ENCODE peak calls at places on chromosomes 4 and X, in eight cellular contexts. One of them, this sample, is unnamed.

GRCh38 chrX:46573331-46573895 is at the start of gene CHST7:
- DNase-seq in uterus: peak; percentile 50
- DNase-seq in IMR-90: peak; percentile 52
- DNase-seq in neural progenitor cell: peak; percentile 88
- DNase-seq in breast epithelium: peak; percentile 36
- DNase-seq in CD4-positive, alpha-beta T cell: peak; percentile 42
- DNase-seq in heart left ventricle: peak; percentile 87
- DNase-seq in Karpas-422: peak; percentile 80
- DNase-seq in this sample: peak; percentile 83

GRCh38 chr4:7652006-7652405 is 217.3 kb upstream of the PSAPL1 start:
- DNase-seq in Karpas-422: no peak
- DNase-seq in neural progenitor cell: no peak
- DNase-seq in breast epithelium: no peak
- DNase-seq in CD4-positive, alpha-beta T cell: no peak
- DNase-seq in uterus: no peak
- DNase-seq in IMR-90: no peak
- DNase-seq in heart left ventricle: no peak
- DNase-seq in this sample: peak; percentile 43

GRCh38 chr4:1566838-1567518 is 117.1 kb downstream of the FAM53A start:
- DNase-seq in uterus: no peak
- DNase-seq in CD4-positive, alpha-beta T cell: no peak
- DNase-seq in Karpas-422: no peak
- DNase-seq in heart left ventricle: no peak
- DNase-seq in breast epithelium: no peak
- DNase-seq in neural progenitor cell: no peak
- DNase-seq in IMR-90: no peak
- DNase-seq in this sample: peak; percentile 8

GRCh38 chrX:73289039-73289438 is 74.4 kb upstream of the NAP1L2 start:
- DNase-seq in heart left ventricle: no peak
- DNase-seq in breast epithelium: no peak
- DNase-seq in neural progenitor cell: peak; percentile 7
- DNase-seq in Karpas-422: peak; percentile 67
- DNase-seq in uterus: no peak
- DNase-seq in CD4-positive, alpha-beta T cell: no peak
- DNase-seq in IMR-90: no peak
- DNase-seq in this sample: no peak

GRCh38 chr4:76706581-76706980 is 191.4 kb downstream of the SOWAHB start:
- DNase-seq in neural progenitor cell: no peak
- DNase-seq in breast epithelium: no peak
- DNase-seq in CD4-positive, alpha-beta T cell: no peak
- DNase-seq in heart left ventricle: no peak
- DNase-seq in IMR-90: no peak
- DNase-seq in uterus: no peak
- DNase-seq in Karpas-422: no peak
- DNase-seq in this sample: no peak

GRCh38 chr4:109998867-109999303 is 86.2 kb downstream of the EGF start:
- DNase-seq in uterus: no peak
- DNase-seq in CD4-positive, alpha-beta T cell: no peak
- DNase-seq in breast epithelium: no peak
- DNase-seq in IMR-90: peak; percentile 61
- DNase-seq in heart left ventricle: no peak
- DNase-seq in neural progenitor cell: peak; percentile 77
- DNase-seq in Karpas-422: peak; percentile 89
- DNase-seq in this sample: no peak

GRCh38 chr4:173281420-173282333 is 52.5 kb downstream of the HMGB2 start:
- DNase-seq in neural progenitor cell: no peak
- DNase-seq in Karpas-422: no peak
- DNase-seq in breast epithelium: no peak
- DNase-seq in heart left ventricle: no peak
- DNase-seq in uterus: no peak
- DNase-seq in IMR-90: no peak
- DNase-seq in CD4-positive, alpha-beta T cell: no peak
- DNase-seq in this sample: no peak

GRCh38 chrX:154040307-154040756 is 20.6 kb upstream of the IRAK1 start:
- DNase-seq in uterus: no peak
- DNase-seq in Karpas-422: no peak
- DNase-seq in IMR-90: peak; percentile 87
- DNase-seq in breast epithelium: no peak
- DNase-seq in neural progenitor cell: no peak
- DNase-seq in CD4-positive, alpha-beta T cell: no peak
- DNase-seq in heart left ventricle: no peak
- DNase-seq in this sample: no peak

GRCh38 chrX:65643046-65643785 is 24.2 kb upstream of the MSN start:
- DNase-seq in Karpas-422: no peak
- DNase-seq in breast epithelium: peak; percentile 23
- DNase-seq in uterus: peak; percentile 22
- DNase-seq in CD4-positive, alpha-beta T cell: no peak
- DNase-seq in IMR-90: peak; percentile 10
- DNase-seq in heart left ventricle: no peak
- DNase-seq in neural progenitor cell: no peak
- DNase-seq in this sample: no peak

GRCh38 chrX:19174401-19175025 is 52.2 kb upstream of the ADGRG2 start:
- DNase-seq in Karpas-422: no peak
- DNase-seq in uterus: no peak
- DNase-seq in heart left ventricle: no peak
- DNase-seq in CD4-positive, alpha-beta T cell: no peak
- DNase-seq in neural progenitor cell: no peak
- DNase-seq in IMR-90: peak; percentile 48
- DNase-seq in breast epithelium: no peak
- DNase-seq in this sample: peak; percentile 18

GRCh38 chr4:38013461-38014366 is 53.5 kb downstream of the PTTG2 start:
- DNase-seq in heart left ventricle: peak; percentile 77
- DNase-seq in Karpas-422: no peak
- DNase-seq in neural progenitor cell: no peak
- DNase-seq in CD4-positive, alpha-beta T cell: no peak
- DNase-seq in IMR-90: peak; percentile 55
- DNase-seq in breast epithelium: no peak
- DNase-seq in uterus: no peak
- DNase-seq in this sample: peak; percentile 63

GRCh38 chrX:120668357-120668756 is 38.5 kb upstream of the C1GALT1C1 start:
- DNase-seq in IMR-90: no peak
- DNase-seq in heart left ventricle: no peak
- DNase-seq in neural progenitor cell: no peak
- DNase-seq in uterus: no peak
- DNase-seq in CD4-positive, alpha-beta T cell: no peak
- DNase-seq in breast epithelium: no peak
- DNase-seq in Karpas-422: no peak
- DNase-seq in this sample: no peak

GRCh38 chrX:108216405-108216804 is 124.8 kb downstream of the ATG4A start:
- DNase-seq in Karpas-422: no peak
- DNase-seq in uterus: no peak
- DNase-seq in CD4-positive, alpha-beta T cell: no peak
- DNase-seq in neural progenitor cell: no peak
- DNase-seq in IMR-90: no peak
- DNase-seq in heart left ventricle: no peak
- DNase-seq in breast epithelium: no peak
- DNase-seq in this sample: no peak

GRCh38 chrX:125291124-125291523 is 28.5 kb upstream of the TEX13C start:
- DNase-seq in breast epithelium: no peak
- DNase-seq in uterus: no peak
- DNase-seq in Karpas-422: no peak
- DNase-seq in CD4-positive, alpha-beta T cell: no peak
- DNase-seq in neural progenitor cell: no peak
- DNase-seq in heart left ventricle: no peak
- DNase-seq in IMR-90: no peak
- DNase-seq in this sample: no peak

GRCh38 chrX:68945603-68946228 is 116.9 kb downstream of the EFNB1 start:
- DNase-seq in uterus: no peak
- DNase-seq in heart left ventricle: no peak
- DNase-seq in breast epithelium: no peak
- DNase-seq in IMR-90: peak; percentile 70
- DNase-seq in CD4-positive, alpha-beta T cell: no peak
- DNase-seq in neural progenitor cell: no peak
- DNase-seq in Karpas-422: peak; percentile 59
- DNase-seq in this sample: no peak

GRCh38 chrX:68944211-68944610 is 115.4 kb downstream of the EFNB1 start:
- DNase-seq in breast epithelium: no peak
- DNase-seq in IMR-90: no peak
- DNase-seq in uterus: no peak
- DNase-seq in Karpas-422: no peak
- DNase-seq in CD4-positive, alpha-beta T cell: no peak
- DNase-seq in heart left ventricle: no peak
- DNase-seq in neural progenitor cell: no peak
- DNase-seq in this sample: no peak

GRCh38 chrX:68945081-68945602 is 116.3 kb downstream of the EFNB1 start:
- DNase-seq in heart left ventricle: no peak
- DNase-seq in breast epithelium: no peak
- DNase-seq in Karpas-422: no peak
- DNase-seq in IMR-90: no peak
- DNase-seq in uterus: no peak
- DNase-seq in CD4-positive, alpha-beta T cell: no peak
- DNase-seq in neural progenitor cell: no peak
- DNase-seq in this sample: no peak

GRCh38 chrX:68942797-68943196 is 114.0 kb downstream of the EFNB1 start:
- DNase-seq in uterus: no peak
- DNase-seq in breast epithelium: no peak
- DNase-seq in Karpas-422: no peak
- DNase-seq in IMR-90: no peak
- DNase-seq in neural progenitor cell: no peak
- DNase-seq in heart left ventricle: no peak
- DNase-seq in CD4-positive, alpha-beta T cell: no peak
- DNase-seq in this sample: no peak

GRCh38 chrX:68947882-68948605 is 119.2 kb downstream of the EFNB1 start:
- DNase-seq in neural progenitor cell: no peak
- DNase-seq in IMR-90: no peak
- DNase-seq in heart left ventricle: no peak
- DNase-seq in CD4-positive, alpha-beta T cell: no peak
- DNase-seq in uterus: no peak
- DNase-seq in breast epithelium: no peak
- DNase-seq in Karpas-422: no peak
- DNase-seq in this sample: no peak
- H3K27me3 ChIP-seq in neural progenitor cell: no peaks in the 10 kb centered on the region
- H3K27me3 ChIP-seq in IMR-90: peaks cover 11% of the 10 kb centered on the region
- H3K27me3 ChIP-seq in heart left ventricle: peaks cover 12% of the 10 kb centered on the region
- H3K27me3 ChIP-seq in CD4-positive, alpha-beta T cell: no peaks in the 10 kb centered on the region
- H3K27me3 ChIP-seq in uterus: no peaks in the 10 kb centered on the region
- H3K27me3 ChIP-seq in breast epithelium: peaks cover 56% of the 10 kb centered on the region
- H3K27me3 ChIP-seq in Karpas-422: no peaks in the 10 kb centered on the region
- H3K27me3 ChIP-seq in this sample: no peaks in the 10 kb centered on the region

GRCh38 chrX:152943826-152944225 is 46.0 kb downstream of the ZNF185 start:
- DNase-seq in neural progenitor cell: no peak
- DNase-seq in uterus: no peak
- DNase-seq in breast epithelium: no peak
- DNase-seq in Karpas-422: no peak
- DNase-seq in heart left ventricle: no peak
- DNase-seq in IMR-90: no peak
- DNase-seq in CD4-positive, alpha-beta T cell: no peak
- DNase-seq in this sample: no peak
- H3K27me3 ChIP-seq in neural progenitor cell: no peaks in the 10 kb centered on the region
- H3K27me3 ChIP-seq in uterus: no peaks in the 10 kb centered on the region
- H3K27me3 ChIP-seq in breast epithelium: peaks cover 30% of the 10 kb centered on the region
- H3K27me3 ChIP-seq in Karpas-422: no peaks in the 10 kb centered on the region
- H3K27me3 ChIP-seq in heart left ventricle: peaks cover 15% of the 10 kb centered on the region
- H3K27me3 ChIP-seq in IMR-90: no peaks in the 10 kb centered on the region
- H3K27me3 ChIP-seq in CD4-positive, alpha-beta T cell: no peaks in the 10 kb centered on the region
- H3K27me3 ChIP-seq in this sample: no peaks in the 10 kb centered on the region

DNA sequence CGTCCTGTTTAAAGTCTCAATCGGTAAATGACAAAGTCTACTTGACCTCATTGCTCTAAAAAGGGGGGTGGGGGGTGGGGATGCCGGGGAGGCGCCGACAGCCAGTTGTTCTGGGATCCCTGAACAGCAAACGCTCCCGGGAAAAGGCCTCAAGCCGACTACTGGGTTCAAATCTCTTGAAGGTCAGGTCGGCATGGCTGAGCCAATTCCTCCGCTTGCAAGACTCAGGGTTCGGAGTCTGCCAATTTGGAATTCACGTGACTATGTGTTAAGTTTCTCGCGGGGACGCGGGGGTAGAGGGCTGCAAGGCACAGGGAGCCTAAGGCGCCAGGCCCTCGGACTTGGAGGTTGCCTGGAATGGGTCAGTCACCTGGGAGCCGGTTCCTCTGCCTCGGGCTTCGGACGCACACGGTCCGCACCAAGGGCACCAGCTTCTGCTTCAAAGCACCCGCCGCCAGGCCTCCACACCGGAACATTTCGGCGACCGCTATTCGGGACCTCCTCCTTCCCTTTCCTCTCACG is 399 bp downstream of the AIFM1 start:
- DNase-seq in heart left ventricle: no peak
- DNase-seq in Karpas-422: no peak
- DNase-seq in CD4-positive, alpha-beta T cell: no peak
- DNase-seq in breast epithelium: no peak
- DNase-seq in IMR-90: no peak
- DNase-seq in neural progenitor cell: no peak
- DNase-seq in uterus: peak; percentile 47
- DNase-seq in this sample: no peak
- H3K27me3 ChIP-seq in heart left ventricle: no peaks in the 10 kb centered on the region
- H3K27me3 ChIP-seq in Karpas-422: no peaks in the 10 kb centered on the region
- H3K27me3 ChIP-seq in CD4-positive, alpha-beta T cell: no peaks in the 10 kb centered on the region
- H3K27me3 ChIP-seq in breast epithelium: peaks cover 7% of the 10 kb centered on the region
- H3K27me3 ChIP-seq in IMR-90: no peaks in the 10 kb centered on the region
- H3K27me3 ChIP-seq in neural progenitor cell: no peaks in the 10 kb centered on the region
- H3K27me3 ChIP-seq in uterus: no peaks in the 10 kb centered on the region
- H3K27me3 ChIP-seq in this sample: no peaks in the 10 kb centered on the region

GRCh38 chrX:11760958-11761357 is 2.9 kb downstream of the MSL3 start:
- DNase-seq in Karpas-422: no peak
- DNase-seq in CD4-positive, alpha-beta T cell: no peak
- DNase-seq in neural progenitor cell: no peak
- DNase-seq in breast epithelium: no peak
- DNase-seq in heart left ventricle: no peak
- DNase-seq in uterus: no peak
- DNase-seq in IMR-90: no peak
- DNase-seq in this sample: no peak

GRCh38 chrX:11768039-11768438 is 10.0 kb downstream of the MSL3 start:
- DNase-seq in Karpas-422: peak; percentile 90
- DNase-seq in CD4-positive, alpha-beta T cell: no peak
- DNase-seq in uterus: no peak
- DNase-seq in neural progenitor cell: no peak
- DNase-seq in heart left ventricle: no peak
- DNase-seq in breast epithelium: no peak
- DNase-seq in IMR-90: no peak
- DNase-seq in this sample: no peak

GRCh38 chrX:11766487-11766886 is 8.4 kb downstream of the MSL3 start:
- DNase-seq in CD4-positive, alpha-beta T cell: peak; percentile 33
- DNase-seq in breast epithelium: no peak
- DNase-seq in Karpas-422: no peak
- DNase-seq in IMR-90: no peak
- DNase-seq in heart left ventricle: no peak
- DNase-seq in neural progenitor cell: no peak
- DNase-seq in uterus: no peak
- DNase-seq in this sample: no peak

GRCh38 chrX:11765449-11765848 is 7.4 kb downstream of the MSL3 start:
- DNase-seq in CD4-positive, alpha-beta T cell: no peak
- DNase-seq in neural progenitor cell: no peak
- DNase-seq in Karpas-422: no peak
- DNase-seq in breast epithelium: no peak
- DNase-seq in IMR-90: no peak
- DNase-seq in heart left ventricle: no peak
- DNase-seq in uterus: no peak
- DNase-seq in this sample: no peak

DNA sequence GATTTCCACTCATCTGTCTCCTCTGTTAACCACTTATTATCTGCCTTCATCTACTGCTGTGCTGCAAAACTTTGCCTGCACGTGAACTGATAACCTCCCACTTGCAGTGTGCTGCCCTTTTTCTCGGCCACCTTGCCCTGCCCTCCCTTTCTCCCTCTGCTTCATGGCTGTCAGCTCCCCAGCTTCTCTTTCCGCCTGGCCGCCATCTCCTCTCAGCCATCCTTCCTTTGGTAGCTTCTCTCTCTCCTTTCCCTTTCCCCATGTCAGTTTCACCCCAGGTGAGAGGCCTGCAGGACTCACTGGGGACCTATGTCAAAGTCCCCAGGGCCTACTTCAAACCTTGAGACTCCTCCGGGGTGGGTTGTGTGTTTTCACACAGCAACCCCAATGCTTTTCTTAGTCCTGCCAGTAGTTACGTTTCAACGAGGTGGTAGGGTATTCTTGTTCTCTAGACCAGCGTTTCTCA is 6.6 kb downstream of the MSL3 start:
- DNase-seq in uterus: no peak
- DNase-seq in Karpas-422: peak; percentile 62
- DNase-seq in CD4-positive, alpha-beta T cell: no peak
- DNase-seq in neural progenitor cell: no peak
- DNase-seq in breast epithelium: no peak
- DNase-seq in IMR-90: no peak
- DNase-seq in heart left ventricle: no peak
- DNase-seq in this sample: no peak
- H3K27me3 ChIP-seq in uterus: no peaks in the 10 kb centered on the region
- H3K27me3 ChIP-seq in Karpas-422: no peaks in the 10 kb centered on the region
- H3K27me3 ChIP-seq in CD4-positive, alpha-beta T cell: no peaks in the 10 kb centered on the region
- H3K27me3 ChIP-seq in neural progenitor cell: no peaks in the 10 kb centered on the region
- H3K27me3 ChIP-seq in breast epithelium: peaks cover 17% of the 10 kb centered on the region
- H3K27me3 ChIP-seq in IMR-90: no peaks in the 10 kb centered on the region
- H3K27me3 ChIP-seq in heart left ventricle: no peaks in the 10 kb centered on the region
- H3K27me3 ChIP-seq in this sample: no peaks in the 10 kb centered on the region

This sample was measured in psoas muscle.